ENCODE peak calls at places on chromosome 2, in nine cellular contexts. One of them, this sample, is unnamed.

GRCh38 chr2:106095478-106096392 is 98.4 kb downstream of the UXS1 start:
- DNase-seq in ovary: no peak
- DNase-seq in tibial nerve: no peak
- DNase-seq in colonic mucosa: no peak
- DNase-seq in K562: no peak
- DNase-seq in Peyer's patch: no peak
- DNase-seq in lower lobe of right lung: no peak
- DNase-seq in thoracic aorta: no peak
- DNase-seq in fibroblast of lung: no peak
- DNase-seq in this sample: no peak

GRCh38 chr2:131105950-131106801 is 1.0 kb downstream of the PLEKHB2 start:
- DNase-seq in colonic mucosa: peak; percentile 72
- DNase-seq in Peyer's patch: peak; percentile 57
- DNase-seq in fibroblast of lung: peak; percentile 52
- DNase-seq in K562: peak; percentile 41
- DNase-seq in lower lobe of right lung: peak; percentile 58
- DNase-seq in ovary: no peak
- DNase-seq in tibial nerve: no peak
- DNase-seq in thoracic aorta: peak; percentile 3
- DNase-seq in this sample: peak; percentile 31

GRCh38 chr2:120225549-120226065 is 2.4 kb upstream of the TMEM185B start:
- DNase-seq in colonic mucosa: no peak
- DNase-seq in thoracic aorta: no peak
- DNase-seq in K562: no peak
- DNase-seq in lower lobe of right lung: no peak
- DNase-seq in tibial nerve: no peak
- DNase-seq in Peyer's patch: peak; percentile 37
- DNase-seq in ovary: peak; percentile 31
- DNase-seq in fibroblast of lung: no peak
- DNase-seq in this sample: peak; percentile 24

GRCh38 chr2:2874805-2875204 is 502.8 kb downstream of the EIPR1 start:
- DNase-seq in colonic mucosa: no peak
- DNase-seq in thoracic aorta: no peak
- DNase-seq in Peyer's patch: no peak
- DNase-seq in tibial nerve: no peak
- DNase-seq in fibroblast of lung: no peak
- DNase-seq in K562: no peak
- DNase-seq in ovary: no peak
- DNase-seq in lower lobe of right lung: no peak
- DNase-seq in this sample: no peak

GRCh38 chr2:109646961-109647360 is 32.8 kb downstream of the SOWAHC start:
- DNase-seq in fibroblast of lung: no peak
- DNase-seq in tibial nerve: no peak
- DNase-seq in thoracic aorta: no peak
- DNase-seq in colonic mucosa: no peak
- DNase-seq in K562: no peak
- DNase-seq in Peyer's patch: no peak
- DNase-seq in ovary: no peak
- DNase-seq in lower lobe of right lung: no peak
- DNase-seq in this sample: no peak

GRCh38 chr2:101770672-101771071 is 73.2 kb downstream of the MAP4K4 start:
- DNase-seq in tibial nerve: no peak
- DNase-seq in fibroblast of lung: peak; percentile 63
- DNase-seq in thoracic aorta: no peak
- DNase-seq in Peyer's patch: no peak
- DNase-seq in ovary: no peak
- DNase-seq in lower lobe of right lung: no peak
- DNase-seq in colonic mucosa: peak; percentile 56
- DNase-seq in K562: peak; percentile 21
- DNase-seq in this sample: no peak

GRCh38 chr2:69827796-69828540 is 1.5 kb upstream of the GMCL1 start:
- DNase-seq in colonic mucosa: no peak
- DNase-seq in lower lobe of right lung: no peak
- DNase-seq in fibroblast of lung: peak; percentile 32
- DNase-seq in Peyer's patch: no peak
- DNase-seq in tibial nerve: no peak
- DNase-seq in ovary: no peak
- DNase-seq in thoracic aorta: no peak
- DNase-seq in K562: no peak
- DNase-seq in this sample: no peak

GRCh38 chr2:222611684-222612083 is 44.2 kb downstream of the FARSB start:
- DNase-seq in colonic mucosa: no peak
- DNase-seq in ovary: no peak
- DNase-seq in K562: no peak
- DNase-seq in lower lobe of right lung: peak; percentile 54
- DNase-seq in tibial nerve: no peak
- DNase-seq in fibroblast of lung: no peak
- DNase-seq in thoracic aorta: no peak
- DNase-seq in Peyer's patch: no peak
- DNase-seq in this sample: no peak

GRCh38 chr2:133667085-133667484 is 98.8 kb upstream of the NCKAP5 start:
- DNase-seq in lower lobe of right lung: no peak
- DNase-seq in K562: no peak
- DNase-seq in thoracic aorta: no peak
- DNase-seq in ovary: no peak
- DNase-seq in tibial nerve: no peak
- DNase-seq in fibroblast of lung: peak; percentile 82
- DNase-seq in colonic mucosa: no peak
- DNase-seq in Peyer's patch: no peak
- DNase-seq in this sample: no peak

GRCh38 chr2:172021955-172022354 is 22.2 kb downstream of the METAP1D start:
- DNase-seq in thoracic aorta: no peak
- DNase-seq in colonic mucosa: no peak
- DNase-seq in fibroblast of lung: peak; percentile 52
- DNase-seq in tibial nerve: no peak
- DNase-seq in Peyer's patch: no peak
- DNase-seq in K562: no peak
- DNase-seq in lower lobe of right lung: no peak
- DNase-seq in ovary: no peak
- DNase-seq in this sample: no peak

GRCh38 chr2:127615511-127616166 is 30.3 kb upstream of the GPR17 start:
- DNase-seq in K562: no peak
- DNase-seq in Peyer's patch: no peak
- DNase-seq in tibial nerve: no peak
- DNase-seq in lower lobe of right lung: peak; percentile 31
- DNase-seq in fibroblast of lung: peak; percentile 23
- DNase-seq in colonic mucosa: no peak
- DNase-seq in thoracic aorta: no peak
- DNase-seq in ovary: no peak
- DNase-seq in this sample: no peak

GRCh38 chr2:31341351-31341750 is 73.2 kb downstream of the XDH start:
- DNase-seq in tibial nerve: no peak
- DNase-seq in K562: no peak
- DNase-seq in lower lobe of right lung: no peak
- DNase-seq in fibroblast of lung: no peak
- DNase-seq in colonic mucosa: no peak
- DNase-seq in Peyer's patch: no peak
- DNase-seq in ovary: no peak
- DNase-seq in thoracic aorta: no peak
- DNase-seq in this sample: no peak

GRCh38 chr2:191933307-191934105 is 86.6 kb upstream of the CAVIN2 start:
- DNase-seq in tibial nerve: no peak
- DNase-seq in thoracic aorta: no peak
- DNase-seq in fibroblast of lung: peak; percentile 24
- DNase-seq in K562: no peak
- DNase-seq in lower lobe of right lung: no peak
- DNase-seq in ovary: no peak
- DNase-seq in colonic mucosa: no peak
- DNase-seq in Peyer's patch: no peak
- DNase-seq in this sample: no peak

GRCh38 chr2:20050104-20050711 is 1.2 kb downstream of the LAPTM4A start:
- DNase-seq in tibial nerve: no peak
- DNase-seq in ovary: no peak
- DNase-seq in colonic mucosa: peak; percentile 46
- DNase-seq in Peyer's patch: no peak
- DNase-seq in thoracic aorta: no peak
- DNase-seq in lower lobe of right lung: no peak
- DNase-seq in K562: peak; percentile 36
- DNase-seq in fibroblast of lung: peak; percentile 79
- DNase-seq in this sample: no peak

GRCh38 chr2:4675295-4675694 is 971.9 kb downstream of the DCDC2C start:
- DNase-seq in Peyer's patch: no peak
- DNase-seq in thoracic aorta: no peak
- DNase-seq in tibial nerve: no peak
- DNase-seq in K562: no peak
- DNase-seq in lower lobe of right lung: no peak
- DNase-seq in fibroblast of lung: no peak
- DNase-seq in ovary: no peak
- DNase-seq in colonic mucosa: no peak
- DNase-seq in this sample: no peak
- H3K27ac ChIP-seq in Peyer's patch: no peak overlapping the region
- H3K27ac ChIP-seq in thoracic aorta: no peak overlapping the region
- H3K27ac ChIP-seq in tibial nerve: no peak overlapping the region
- H3K27ac ChIP-seq in K562: no peak overlapping the region
- H3K27ac ChIP-seq in lower lobe of right lung: no peak overlapping the region
- H3K27ac ChIP-seq in fibroblast of lung: no peak overlapping the region
- H3K27ac ChIP-seq in ovary: no peak overlapping the region
- H3K27ac ChIP-seq in colonic mucosa: no peak overlapping the region
- H3K27ac ChIP-seq in this sample: no peak overlapping the region

GRCh38 chr2:217392930-217393584 is 533.2 kb upstream of the TNP1 start:
- DNase-seq in K562: no peak
- DNase-seq in fibroblast of lung: no peak
- DNase-seq in Peyer's patch: no peak
- DNase-seq in thoracic aorta: no peak
- DNase-seq in lower lobe of right lung: no peak
- DNase-seq in colonic mucosa: no peak
- DNase-seq in tibial nerve: no peak
- DNase-seq in ovary: no peak
- DNase-seq in this sample: no peak
- TF ChIP-seq CTCF in K562: no peak
- TF ChIP-seq CTCF in fibroblast of lung: no peak
- TF ChIP-seq CTCF in Peyer's patch: no peak
- TF ChIP-seq CTCF in thoracic aorta: no peak
- TF ChIP-seq CTCF in lower lobe of right lung: no peak
- TF ChIP-seq CTCF in colonic mucosa: no peak
- TF ChIP-seq CTCF in tibial nerve: no peak
- TF ChIP-seq CTCF in ovary: no peak
- TF ChIP-seq CTCF in this sample: no peak

GRCh38 chr2:231677632-231678104 is 30.7 kb upstream of the PTMA start:
- DNase-seq in lower lobe of right lung: peak; percentile 85
- DNase-seq in K562: peak; percentile 43
- DNase-seq in thoracic aorta: peak; percentile 67
- DNase-seq in fibroblast of lung: peak; percentile 64
- DNase-seq in colonic mucosa: peak; percentile 94
- DNase-seq in Peyer's patch: peak; percentile 88
- DNase-seq in tibial nerve: peak; percentile 85
- DNase-seq in ovary: peak; percentile 89
- DNase-seq in this sample: peak; percentile 80

GRCh38 chr2:231680284-231680991 is 27.9 kb upstream of the PTMA start:
- DNase-seq in lower lobe of right lung: no peak
- DNase-seq in ovary: peak; percentile 65
- DNase-seq in Peyer's patch: peak; percentile 77
- DNase-seq in thoracic aorta: no peak
- DNase-seq in K562: peak; percentile 20
- DNase-seq in tibial nerve: no peak
- DNase-seq in colonic mucosa: peak; percentile 81
- DNase-seq in fibroblast of lung: no peak
- DNase-seq in this sample: peak; percentile 39

GRCh38 chr2:231680992-231681852 is 27.1 kb upstream of the PTMA start:
- DNase-seq in thoracic aorta: peak; percentile 58
- DNase-seq in tibial nerve: peak; percentile 70
- DNase-seq in colonic mucosa: peak; percentile 81
- DNase-seq in lower lobe of right lung: peak; percentile 91
- DNase-seq in fibroblast of lung: peak; percentile 86
- DNase-seq in Peyer's patch: peak; percentile 78
- DNase-seq in ovary: peak; percentile 95
- DNase-seq in K562: peak; percentile 92
- DNase-seq in this sample: peak; percentile 95

GRCh38 chr2:231679131-231679530 is 29.2 kb upstream of the PTMA start:
- DNase-seq in Peyer's patch: no peak
- DNase-seq in ovary: no peak
- DNase-seq in K562: no peak
- DNase-seq in thoracic aorta: no peak
- DNase-seq in lower lobe of right lung: no peak
- DNase-seq in tibial nerve: no peak
- DNase-seq in fibroblast of lung: no peak
- DNase-seq in colonic mucosa: no peak
- DNase-seq in this sample: no peak

GRCh38 chr2:231679906-231680283 is 28.4 kb upstream of the PTMA start:
- DNase-seq in K562: no peak
- DNase-seq in tibial nerve: no peak
- DNase-seq in lower lobe of right lung: no peak
- DNase-seq in thoracic aorta: no peak
- DNase-seq in ovary: no peak
- DNase-seq in Peyer's patch: no peak
- DNase-seq in fibroblast of lung: no peak
- DNase-seq in colonic mucosa: no peak
- DNase-seq in this sample: no peak
- H3K4me1 ChIP-seq in K562: peaks cover 4% of the 10 kb centered on the region
- H3K4me1 ChIP-seq in tibial nerve: no peaks in the 10 kb centered on the region
- H3K4me1 ChIP-seq in lower lobe of right lung: peaks cover 22% of the 10 kb centered on the region
- H3K4me1 ChIP-seq in thoracic aorta: peaks cover 4% of the 10 kb centered on the region
- H3K4me1 ChIP-seq in ovary: peaks cover 6% of the 10 kb centered on the region
- H3K4me1 ChIP-seq in Peyer's patch: peaks cover 16% of the 10 kb centered on the region
- H3K4me1 ChIP-seq in fibroblast of lung: peaks cover 3% of the 10 kb centered on the region
- H3K4me1 ChIP-seq in colonic mucosa: peaks cover 4% of the 10 kb centered on the region
- H3K4me1 ChIP-seq in this sample: peaks cover 9% of the 10 kb centered on the region

DNA sequence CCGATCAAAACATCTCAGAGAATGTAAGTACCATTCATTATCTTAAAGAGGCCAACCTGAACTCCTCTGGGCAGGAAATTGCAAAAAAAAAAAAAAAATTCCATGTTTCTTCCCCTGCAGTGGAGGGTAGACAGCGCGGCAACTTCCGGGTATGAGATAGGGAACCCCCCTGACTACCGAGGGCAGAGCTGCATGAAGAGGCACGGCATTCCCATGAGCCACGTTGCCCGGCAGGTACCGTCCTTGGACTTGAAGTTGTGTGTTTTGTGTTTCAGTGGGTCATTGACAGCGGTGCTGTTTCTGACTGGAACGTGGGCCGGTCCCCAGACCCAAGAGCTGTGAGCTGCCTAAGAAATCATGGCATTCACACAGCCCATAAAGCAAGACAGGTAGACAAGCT is 7.2 kb downstream of the ACP1 start:
- DNase-seq in ovary: no peak
- DNase-seq in lower lobe of right lung: no peak
- DNase-seq in tibial nerve: no peak
- DNase-seq in colonic mucosa: no peak
- DNase-seq in fibroblast of lung: no peak
- DNase-seq in thoracic aorta: no peak
- DNase-seq in K562: no peak
- DNase-seq in Peyer's patch: no peak
- DNase-seq in this sample: no peak
- H3K27ac ChIP-seq in ovary: no peak overlapping the region
- H3K27ac ChIP-seq in lower lobe of right lung: no peak overlapping the region
- H3K27ac ChIP-seq in tibial nerve: no peak overlapping the region
- H3K27ac ChIP-seq in colonic mucosa: no peak overlapping the region
- H3K27ac ChIP-seq in fibroblast of lung: no peak overlapping the region
- H3K27ac ChIP-seq in thoracic aorta: no peak overlapping the region
- H3K27ac ChIP-seq in K562: no peak overlapping the region
- H3K27ac ChIP-seq in Peyer's patch: no peak overlapping the region
- H3K27ac ChIP-seq in this sample: no peak overlapping the region

DNA sequence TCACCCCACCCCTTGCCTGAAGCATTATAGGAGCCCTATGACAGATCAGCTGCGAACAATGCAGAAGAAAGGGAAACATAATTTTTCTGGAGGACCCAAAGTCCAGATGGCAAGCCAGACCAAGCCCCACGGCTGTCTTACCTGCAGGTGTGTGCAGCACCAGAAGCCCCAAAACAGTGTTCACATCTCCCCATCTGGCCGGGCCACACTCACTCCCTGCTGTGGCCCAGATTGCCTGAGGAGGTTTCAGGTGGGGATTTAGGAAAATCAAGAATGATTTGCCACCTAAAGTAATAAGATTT is 11.7 kb upstream of the STK17B start:
- DNase-seq in tibial nerve: no peak
- DNase-seq in colonic mucosa: no peak
- DNase-seq in K562: no peak
- DNase-seq in thoracic aorta: no peak
- DNase-seq in ovary: no peak
- DNase-seq in Peyer's patch: no peak
- DNase-seq in lower lobe of right lung: no peak
- DNase-seq in fibroblast of lung: no peak
- DNase-seq in this sample: no peak
- TF ChIP-seq CTCF in tibial nerve: no peak
- TF ChIP-seq CTCF in colonic mucosa: no peak
- TF ChIP-seq CTCF in K562: no peak
- TF ChIP-seq CTCF in thoracic aorta: no peak
- TF ChIP-seq CTCF in ovary: no peak
- TF ChIP-seq CTCF in Peyer's patch: no peak
- TF ChIP-seq CTCF in lower lobe of right lung: no peak
- TF ChIP-seq CTCF in fibroblast of lung: no peak
- TF ChIP-seq CTCF in this sample: no peak

This sample was measured in psoas muscle.